ENCODE peak calls at places on chromosome 3, in four cellular contexts. F, G, Y and W are unnamed samples.

GRCh38 chr3:167033866-167034265 is 346.2 kb downstream of the ZBBX start:
- DNase-seq in F (no peak), G (no peak), Y (no peak), W (no peak)

GRCh38 chr3:105504440-105504951 is 137.8 kb downstream of the ALCAM start:
- DNase-seq in F (no peak), G (no peak), Y (no peak), W (peak; percentile 21)

GRCh38 chr3:178244653-178245384 is 291.4 kb upstream of the KCNMB2 start:
- DNase-seq in F (no peak), G (no peak), Y (no peak), W (no peak)

GRCh38 chr3:46905661-46906451 is 28.3 kb downstream of the PTH1R start:
- DNase-seq in F (no peak), G (no peak), Y (no peak), W (no peak)

GRCh38 chr3:32340039-32340438 is 51.6 kb upstream of the CMTM7 start:
- DNase-seq in F (peak; percentile 48), G (peak; percentile 61), Y (peak; percentile 80), W (peak; percentile 21)

GRCh38 chr3:101038880-101039279 is 45.7 kb upstream of the ABI3BP start:
- DNase-seq in F (no peak), G (no peak), Y (no peak), W (no peak)

GRCh38 chr3:52091566-52092290 is 35.4 kb upstream of the DUSP7 start:
- DNase-seq in F (no peak), G (no peak), Y (no peak), W (no peak)

GRCh38 chr3:99789322-99789721 is 28.3 kb upstream of the CMSS1 start:
- DNase-seq in F (no peak), G (peak; percentile 47), Y (peak; percentile 37), W (peak; percentile 17)

GRCh38 chr3:186213946-186214345 is 105.1 kb upstream of the ETV5 start:
- DNase-seq in F (no peak), G (no peak), Y (no peak), W (no peak)

GRCh38 chr3:185781759-185782158 is 43.1 kb downstream of the IGF2BP2 start:
- DNase-seq in F (no peak), G (no peak), Y (no peak), W (no peak)

GRCh38 chr3:155604126-155604525 is 140.7 kb downstream of the PLCH1 start:
- DNase-seq in F (no peak), G (no peak), Y (no peak), W (no peak)

GRCh38 chr3:32354362-32354778 is 37.3 kb upstream of the CMTM7 start:
- DNase-seq in F (no peak), G (peak; percentile 26), Y (peak; percentile 67), W (no peak)

DNA sequence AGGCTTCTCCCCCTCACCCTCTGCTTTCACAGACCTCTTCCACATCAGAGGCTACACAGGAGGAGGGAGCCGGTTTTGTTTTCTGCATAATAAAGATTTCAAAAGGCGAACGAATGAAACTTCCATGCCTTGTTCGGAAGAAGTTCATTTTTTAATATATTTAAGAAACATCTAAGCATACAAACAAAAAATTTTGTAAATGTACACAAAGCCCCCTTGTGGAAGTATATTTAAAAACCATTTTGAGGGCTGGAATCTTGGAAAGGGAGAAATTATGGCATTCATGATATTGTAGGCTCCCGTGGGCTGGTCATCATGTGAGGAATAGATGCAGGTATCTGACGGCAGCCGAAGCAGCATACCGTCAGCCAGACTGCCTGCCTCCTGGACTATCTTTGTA is 90.4 kb downstream of the MECOM start:
- DNase-seq in F (no peak), G (no peak), Y (no peak), W (no peak)
- TF ChIP-seq CTCF in F (no peak), G (peak; percentile 9), Y (no peak), W (no peak)

DNA sequence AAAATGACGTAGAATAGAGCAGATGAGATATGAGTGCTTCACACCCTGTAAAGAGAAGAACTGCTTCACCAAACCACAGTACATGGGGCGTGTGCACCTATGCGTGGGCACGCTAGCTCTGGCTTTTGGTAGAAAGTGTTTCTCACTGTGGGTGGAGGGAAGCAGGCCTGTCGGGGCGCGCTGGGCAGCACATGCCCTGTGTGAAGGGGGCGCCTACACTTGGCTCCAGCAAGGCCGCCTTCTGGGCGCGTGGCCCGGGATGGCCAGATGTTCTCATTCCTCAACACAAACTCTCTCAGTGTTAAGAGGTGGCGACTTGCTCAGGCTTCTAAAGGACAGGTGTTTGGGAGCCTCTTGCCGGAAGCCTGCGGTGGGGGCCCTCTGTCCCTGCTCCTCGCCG is 90.0 kb downstream of the FBLN2 start:
- DNase-seq in F (no peak), G (no peak), Y (no peak), W (no peak)
- TF ChIP-seq NR3C1 in F (no peak), G (no peak), Y (no peak), W (no peak)

GRCh38 chr3:27943106-27943505 is 221.0 kb upstream of the EOMES start:
- DNase-seq in F (no peak), G (peak; percentile 36), Y (peak; percentile 16), W (peak; percentile 56)
- TF ChIP-seq CTCF in F (peak; percentile 2), G (peak; percentile 22), Y (peak; percentile 45), W (peak; percentile 29)

GRCh38 chr3:157370867-157371266 is 65.8 kb upstream of the PTX3 start:
- DNase-seq in F (no peak), G (no peak), Y (no peak), W (no peak)
- TF ChIP-seq NR3C1 in F (no peak), G (no peak), Y (no peak), W (no peak)

GRCh38 chr3:194714564-194714963 is 28.9 kb downstream of the FAM43A start:
- DNase-seq in F (no peak), G (no peak), Y (no peak), W (no peak)

GRCh38 chr3:194714122-194714425 is 28.4 kb downstream of the FAM43A start:
- DNase-seq in F (no peak), G (no peak), Y (no peak), W (no peak)

GRCh38 chr3:194713299-194714121 is 27.8 kb downstream of the FAM43A start:
- DNase-seq in F (no peak), G (no peak), Y (no peak), W (no peak)

GRCh38 chr3:194711286-194711685 is 25.6 kb downstream of the FAM43A start:
- DNase-seq in F (no peak), G (no peak), Y (no peak), W (no peak)

DNA sequence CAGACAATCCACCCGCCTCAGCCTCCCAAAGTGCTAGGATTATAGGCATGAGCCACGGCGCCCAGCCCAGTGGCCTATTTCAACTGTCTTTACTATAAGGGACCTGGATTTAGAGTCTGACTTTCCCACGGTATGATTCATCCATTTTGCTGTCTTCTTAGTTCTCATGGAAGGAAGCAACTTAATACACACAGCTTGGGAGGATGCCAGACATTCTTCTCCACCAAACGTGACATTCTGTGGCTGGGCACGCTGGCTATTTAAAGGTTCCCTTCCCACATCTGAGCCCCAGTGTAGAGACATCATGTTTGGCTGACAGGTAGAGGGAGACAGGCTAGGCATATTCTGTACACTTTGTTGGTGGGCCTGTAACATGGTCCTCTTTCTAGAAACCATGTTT is 26.2 kb downstream of the FAM43A start:
- DNase-seq in F (no peak), G (peak; percentile 67), Y (peak; percentile 32), W (no peak)
- TF ChIP-seq CTCF in F (no peak), G (no peak), Y (no peak), W (no peak)

DNA sequence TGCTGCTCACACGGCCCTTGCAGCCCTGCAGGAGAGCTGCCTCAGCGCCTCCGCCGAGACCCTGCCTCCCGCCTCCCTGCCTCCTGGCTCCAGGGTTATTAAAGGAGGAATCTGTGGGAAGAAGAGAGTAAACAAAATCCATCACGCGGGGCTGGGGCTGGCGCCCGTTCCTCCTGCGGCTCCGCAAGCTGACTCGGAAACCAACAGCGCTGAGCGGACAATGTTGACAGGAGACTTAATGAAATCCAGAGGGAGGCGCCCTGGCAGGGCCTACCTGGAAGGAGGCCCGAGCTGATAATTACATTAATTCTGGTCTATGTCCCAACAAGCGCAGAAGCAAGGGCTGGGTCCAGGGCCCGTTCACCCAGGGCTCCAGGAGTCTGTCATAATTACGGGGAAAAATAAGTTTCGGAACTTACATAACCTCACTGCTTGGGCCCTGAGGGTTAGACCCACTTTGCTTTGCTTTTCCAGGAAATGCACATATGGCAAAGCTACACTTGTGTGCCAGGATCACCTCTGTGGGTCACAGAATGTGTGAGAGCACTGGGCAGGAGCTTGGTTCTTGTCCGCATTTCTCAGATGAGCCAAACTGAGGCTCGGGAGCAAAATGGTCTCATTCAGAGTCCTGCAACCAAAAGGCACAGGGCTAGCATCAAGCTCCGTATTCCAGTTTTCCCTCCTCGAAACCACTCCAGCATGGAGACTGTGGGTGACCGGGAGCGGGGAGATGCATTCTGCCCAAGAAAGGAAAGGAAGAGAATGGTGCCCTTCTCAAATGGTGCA is 43.8 kb upstream of the SLC6A6 start:
- DNase-seq in F (no peak), G (no peak), Y (no peak), W (no peak)
- TF ChIP-seq NR3C1 in F (no peak), G (no peak), Y (no peak), W (no peak)

GRCh38 chr3:149371723-149372114 is 5.7 kb downstream of the TM4SF1 start:
- DNase-seq in F (no peak), G (no peak), Y (no peak), W (no peak)

GRCh38 chr3:149369991-149370866 is 7.2 kb downstream of the TM4SF1 start:
- DNase-seq in F (no peak), G (peak; percentile 58), Y (no peak), W (no peak)

GRCh38 chr3:149368850-149369497 is 8.5 kb downstream of the TM4SF1 start:
- DNase-seq in F (no peak), G (peak; percentile 69), Y (peak; percentile 96), W (no peak)

GRCh38 chr3:149373235-149374125 is 4.0 kb downstream of the TM4SF1 start:
- DNase-seq in F (no peak), G (peak; percentile 73), Y (peak; percentile 70), W (no peak)

DNA sequence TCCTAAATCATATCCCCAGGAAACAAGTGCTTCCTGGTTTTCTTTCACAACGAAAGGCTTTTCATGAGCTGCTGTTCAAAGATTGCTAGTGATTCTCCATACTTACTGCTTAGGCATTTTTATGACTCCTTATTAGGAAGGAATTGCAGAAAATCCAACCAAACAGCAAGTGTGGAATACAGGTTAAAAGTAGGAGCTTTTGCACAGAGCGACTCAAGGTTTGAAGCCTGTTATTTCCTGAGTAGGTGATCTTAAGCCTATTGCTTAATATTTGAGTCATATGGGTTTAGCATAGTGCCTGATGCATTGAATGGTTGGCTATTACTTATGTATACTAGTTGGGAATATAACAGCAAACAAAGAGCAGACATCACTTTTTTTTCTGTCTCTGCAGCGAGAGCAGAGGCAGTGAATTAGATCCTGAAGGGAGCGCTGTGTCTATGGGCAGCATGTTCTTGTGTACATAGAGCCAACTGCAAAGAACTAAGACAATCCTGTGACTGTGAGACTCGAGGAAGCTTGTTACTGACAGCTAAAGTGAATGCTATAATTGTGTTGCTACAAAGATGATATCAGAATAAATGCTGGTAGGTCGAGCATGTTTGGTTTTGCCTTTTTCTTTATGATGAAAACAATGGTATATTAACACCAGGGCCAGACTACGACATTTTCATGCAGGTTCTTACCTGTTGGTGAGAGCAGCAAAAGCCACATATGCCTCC is 6.3 kb downstream of the TM4SF1 start:
- DNase-seq in F (no peak), G (peak; percentile 74), Y (peak; percentile 66), W (no peak)
- TF ChIP-seq CTCF in F (no peak), G (peak; percentile 41), Y (peak; percentile 55), W (no peak)

GRCh38 chr3:43996379-43997301 is 245.0 kb upstream of the TOPAZ1 start:
- DNase-seq in F (no peak), G (peak; percentile 78), Y (no peak), W (peak; percentile 58)

GRCh38 chr3:43998374-43998840 is 243.3 kb upstream of the TOPAZ1 start:
- DNase-seq in F (no peak), G (no peak), Y (no peak), W (peak; percentile 40)

GRCh38 chr3:43998841-43999805 is 242.6 kb upstream of the TOPAZ1 start:
- DNase-seq in F (no peak), G (peak; percentile 86), Y (no peak), W (peak; percentile 74)

GRCh38 chr3:43995929-43996378 is 245.7 kb upstream of the TOPAZ1 start:
- DNase-seq in F (no peak), G (peak; percentile 52), Y (no peak), W (no peak)

GRCh38 chr3:43997788-43998373 is 243.8 kb upstream of the TOPAZ1 start:
- DNase-seq in F (no peak), G (peak; percentile 11), Y (no peak), W (peak; percentile 48)
- TF ChIP-seq NR3C1 in F (no peak), G (no peak), Y (no peak), W (no peak)